ENCODE peak calls at places on chromosomes 16 and 17, in four cellular contexts. X is neural progenitor cell, P is tibial nerve, N is tibial artery. K is an unnamed sample. For H3K27me3 and H3K4me1, the result is how much of the 10 kb centered on the place peaks cover.

GRCh38 chr16:49876716-49877129 is 20.8 kb upstream of the ZNF423 start:
- DNase-seq in X (peak), P (no peak), N (peak), K (peak)

GRCh38 chr17:73929860-73930430 is 273.5 kb upstream of the RPL38 start:
- DNase-seq in X (no peak), P (no peak), N (no peak), K (no peak)

GRCh38 chr16:31157136-31157535 is 7.3 kb upstream of the PRSS36 start:
- DNase-seq in X (no peak), P (no peak), N (peak), K (peak)

GRCh38 chr17:1037238-1037879 is 40.4 kb downstream of the TIMM22 start:
- DNase-seq in X (no peak), P (no peak), N (no peak), K (no peak)

GRCh38 chr17:77434136-77435114 is 293.7 kb downstream of the SEC14L1 start:
- DNase-seq in X (no peak), P (no peak), N (no peak), K (no peak)

GRCh38 chr16:28218109-28218508 is 6.3 kb upstream of the XPO6 start:
- DNase-seq in X (peak), P (no peak), N (no peak), K (no peak)

GRCh38 chr17:1999557-2000251 is 25.4 kb downstream of the RTN4RL1 start:
- DNase-seq in X (peak), P (no peak), N (peak), K (peak)

GRCh38 chr16:78686601-78687000 is 587.1 kb downstream of the WWOX start:
- DNase-seq in X (no peak), P (peak), N (no peak), K (no peak)

GRCh38 chr16:11310997-11311561 is 29.9 kb upstream of the PRM1 start:
- DNase-seq in X (no peak), P (no peak), N (no peak), K (no peak)

GRCh38 chr16:53612003-53612402 is 91.7 kb downstream of the RPGRIP1L start:
- DNase-seq in X (no peak), P (no peak), N (no peak), K (no peak)

GRCh38 chr17:76682306-76682705 is 28.5 kb downstream of the MXRA7 start:
- DNase-seq in X (no peak), P (peak), N (no peak), K (peak)

GRCh38 chr16:67563708-67564468 is 1.6 kb downstream of the CTCF start:
- DNase-seq in X (peak), P (peak), N (peak), K (peak)

GRCh38 chr17:70857351-70857750 is 688.0 kb downstream of the KCNJ2 start:
- DNase-seq in X (no peak), P (no peak), N (no peak), K (no peak)

GRCh38 chr17:48228720-48229119 is 121.2 kb downstream of the SNX11 start:
- DNase-seq in X (peak), P (no peak), N (no peak), K (no peak)

GRCh38 chr17:75779250-75779986 is 5.2 kb upstream of the UNK start:
- DNase-seq in X (peak), P (peak), N (peak), K (peak)

GRCh38 chr17:27654654-27655524 is 23.9 kb downstream of the LGALS9 start:
- DNase-seq in X (peak), P (peak), N (peak), K (peak)

GRCh38 chr17:67082110-67082509 is 37.8 kb downstream of the CACNG1 start:
- DNase-seq in X (no peak), P (no peak), N (no peak), K (no peak)

GRCh38 chr17:83079340-83079747 is at the start of gene METRNL:
- DNase-seq in X (peak), P (no peak), N (peak), K (peak)

GRCh38 chr17:55521193-55521592 is 9.9 kb upstream of the SMIM36 start:
- DNase-seq in X (no peak), P (no peak), N (no peak), K (no peak)

GRCh38 chr17:64420143-64420670 is 28.7 kb upstream of the MILR1 start:
- DNase-seq in X (peak), P (peak), N (no peak), K (no peak)

GRCh38 chr16:70674221-70675014 is 11.4 kb downstream of the MTSS2 start:
- DNase-seq in X (no peak), P (no peak), N (no peak), K (peak)

GRCh38 chr17:74431568-74432483 is at the start of gene GPRC5C:
- DNase-seq in X (peak), P (peak), N (peak), K (peak)

GRCh38 chr16:28063611-28064061 is at the start of gene GSG1L:
- DNase-seq in X (peak), P (no peak), N (no peak), K (no peak)

GRCh38 chr16:67397812-67398545 is 4.7 kb upstream of the TPPP3 start:
- DNase-seq in X (no peak), P (no peak), N (no peak), K (peak)

GRCh38 chr17:29557085-29557697 is 9.6 kb downstream of the ABHD15 start:
- DNase-seq in X (no peak), P (no peak), N (no peak), K (no peak)

GRCh38 chr16:50266337-50267091 is at the start of gene ADCY7:
- DNase-seq in X (peak), P (no peak), N (peak), K (peak)

GRCh38 chr17:48299760-48300159 is 130.3 kb downstream of the SKAP1 start:
- DNase-seq in X (no peak), P (no peak), N (no peak), K (no peak)

GRCh38 chr16:71894229-71894920 is 956 bp upstream of the IST1 start:
- DNase-seq in X (peak), P (peak), N (peak), K (peak)

GRCh38 chr16:32116080-32116479 is 137.0 kb upstream of the TP53TG3D start:
- DNase-seq in X (no peak), P (no peak), N (no peak), K (peak)

GRCh38 chr17:79002291-79002690 is 7.3 kb downstream of the CANT1 start:
- DNase-seq in X (no peak), P (no peak), N (no peak), K (peak)

GRCh38 chr16:69150146-69150865 is 17.9 kb downstream of the UTP4 start:
- DNase-seq in X (peak), P (peak), N (peak), K (no peak)

GRCh38 chr17:79890706-79891105 is 51.5 kb upstream of the CBX4 start:
- DNase-seq in X (no peak), P (no peak), N (no peak), K (no peak)

GRCh38 chr16:50368410-50369132 is at the start of gene BRD7:
- DNase-seq in X (peak), P (peak), N (peak), K (peak)

GRCh38 chr17:27319536-27320221 is 25.8 kb downstream of the WSB1 start:
- DNase-seq in X (no peak), P (peak), N (peak), K (peak)

GRCh38 chr17:42329025-42329976 is 41.0 kb downstream of the STAT5A start:
- DNase-seq in X (peak), P (no peak), N (no peak), K (no peak)

GRCh38 chr17:66782866-66783265 is 52.1 kb upstream of the CACNG5 start:
- DNase-seq in X (peak), P (no peak), N (no peak), K (no peak)

GRCh38 chr16:12123462-12123861 is 146.9 kb downstream of the SNX29 start:
- DNase-seq in X (no peak), P (no peak), N (no peak), K (no peak)

GRCh38 chr17:57395721-57396321 is 139.5 kb downstream of the MSI2 start:
- DNase-seq in X (no peak), P (no peak), N (no peak), K (no peak)
- H3K27me3 ChIP-seq in X (under half), P (under half), N (under half), K (under half)

GRCh38 chr17:4532860-4533521 is 22.2 kb downstream of the MYBBP1A start:
- DNase-seq in X (no peak), P (no peak), N (no peak), K (no peak)

GRCh38 chr17:4533522-4534502 is 21.4 kb downstream of the MYBBP1A start:
- DNase-seq in X (peak), P (no peak), N (no peak), K (peak)

GRCh38 chr17:4534928-4535666 is 20.1 kb downstream of the MYBBP1A start:
- DNase-seq in X (no peak), P (no peak), N (no peak), K (peak)

GRCh38 chr17:4535667-4536258 is 19.4 kb downstream of the MYBBP1A start:
- DNase-seq in X (no peak), P (no peak), N (no peak), K (peak)

DNA sequence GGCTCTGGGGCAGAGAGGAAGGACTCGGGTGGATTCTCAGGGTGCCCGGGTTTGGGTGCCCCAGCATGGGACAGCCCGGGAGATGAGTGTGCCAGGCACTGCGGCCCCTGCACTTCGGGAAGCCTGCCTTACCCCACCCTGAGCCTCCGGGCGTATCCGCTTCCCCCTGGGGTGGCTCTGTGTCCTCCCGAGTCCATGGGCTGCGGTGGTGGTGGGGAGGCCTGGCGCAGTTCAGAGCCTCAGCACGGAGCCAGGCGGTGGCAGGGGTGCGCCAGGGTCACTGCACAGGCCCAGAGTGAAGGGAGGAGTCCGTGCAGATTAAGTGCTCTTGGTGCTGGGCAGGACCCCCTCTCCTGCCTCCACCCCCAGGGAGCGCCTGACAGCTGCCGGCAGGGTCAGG is 20.7 kb downstream of the MYBBP1A start:
- DNase-seq in X (no peak), P (no peak), N (no peak), K (no peak)
- H3K4me1 ChIP-seq in X (under half), P (half or more), N (under half), K (under half)

GRCh38 chr16:8407351-8407750 is 183.0 kb downstream of the TMEM114 start:
- DNase-seq in X (no peak), P (no peak), N (no peak), K (no peak)
- H3K4me3 ChIP-seq in X (no peak), P (no peak), N (no peak), K (no peak)

DNA sequence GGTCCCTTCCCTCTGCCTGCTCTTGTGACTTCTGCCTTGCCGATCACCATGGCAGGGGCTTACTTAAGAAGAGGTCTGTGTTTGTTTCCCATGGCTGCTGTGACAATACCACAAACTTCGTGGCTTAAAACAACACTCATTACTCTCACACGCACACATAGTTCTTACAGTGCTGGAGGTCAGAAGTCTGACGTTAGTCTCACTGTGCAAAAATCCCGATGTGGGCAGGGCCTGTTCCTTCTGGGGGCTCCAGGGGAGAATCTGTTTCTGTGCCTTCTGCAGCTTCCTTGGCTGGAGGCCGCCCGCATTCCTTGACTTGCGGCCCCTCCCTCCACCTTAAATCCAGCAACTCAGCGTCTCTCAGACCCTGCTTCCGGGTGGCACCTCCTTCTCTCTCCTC is 249.2 kb upstream of the GSE1 start:
- DNase-seq in X (no peak), P (peak), N (no peak), K (peak)
- H3K27me3 ChIP-seq in X (under half), P (under half), N (under half), K (under half)

DNA sequence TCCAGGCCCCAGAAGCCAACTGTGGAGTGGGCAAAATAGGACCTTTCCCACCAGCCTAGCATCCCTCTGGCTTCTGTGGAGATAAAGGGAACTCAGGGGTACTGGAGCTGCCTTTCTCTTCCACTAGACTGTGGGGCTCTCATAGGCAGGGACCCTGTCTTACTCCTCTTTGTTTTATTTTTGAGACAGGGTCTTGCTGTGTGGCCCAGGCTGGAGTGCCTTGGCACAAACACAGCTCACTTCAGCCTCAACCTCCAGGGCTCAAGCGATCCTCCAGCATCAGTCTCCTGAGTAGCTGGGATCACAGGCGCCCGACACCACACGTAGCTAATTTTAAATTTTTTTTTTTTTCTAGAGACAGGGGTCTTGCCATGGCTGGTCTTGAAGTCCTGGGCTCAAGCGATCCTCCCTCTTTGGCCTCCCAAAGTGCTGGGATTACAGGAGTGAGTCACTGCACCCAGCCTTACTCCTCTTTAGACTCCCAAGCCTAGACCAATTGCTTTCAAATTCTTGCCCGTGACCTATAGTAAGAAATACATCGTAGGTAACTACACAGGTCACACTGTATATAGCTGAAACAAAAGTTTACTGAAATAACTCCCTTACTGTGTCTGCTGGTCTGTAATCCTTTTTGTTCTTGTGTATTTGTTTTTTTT is 2.6 kb downstream of the RAI1 start:
- DNase-seq in X (no peak), P (no peak), N (no peak), K (no peak)
- H3K4me1 ChIP-seq in X (under half), P (under half), N (under half), K (under half)

DNA sequence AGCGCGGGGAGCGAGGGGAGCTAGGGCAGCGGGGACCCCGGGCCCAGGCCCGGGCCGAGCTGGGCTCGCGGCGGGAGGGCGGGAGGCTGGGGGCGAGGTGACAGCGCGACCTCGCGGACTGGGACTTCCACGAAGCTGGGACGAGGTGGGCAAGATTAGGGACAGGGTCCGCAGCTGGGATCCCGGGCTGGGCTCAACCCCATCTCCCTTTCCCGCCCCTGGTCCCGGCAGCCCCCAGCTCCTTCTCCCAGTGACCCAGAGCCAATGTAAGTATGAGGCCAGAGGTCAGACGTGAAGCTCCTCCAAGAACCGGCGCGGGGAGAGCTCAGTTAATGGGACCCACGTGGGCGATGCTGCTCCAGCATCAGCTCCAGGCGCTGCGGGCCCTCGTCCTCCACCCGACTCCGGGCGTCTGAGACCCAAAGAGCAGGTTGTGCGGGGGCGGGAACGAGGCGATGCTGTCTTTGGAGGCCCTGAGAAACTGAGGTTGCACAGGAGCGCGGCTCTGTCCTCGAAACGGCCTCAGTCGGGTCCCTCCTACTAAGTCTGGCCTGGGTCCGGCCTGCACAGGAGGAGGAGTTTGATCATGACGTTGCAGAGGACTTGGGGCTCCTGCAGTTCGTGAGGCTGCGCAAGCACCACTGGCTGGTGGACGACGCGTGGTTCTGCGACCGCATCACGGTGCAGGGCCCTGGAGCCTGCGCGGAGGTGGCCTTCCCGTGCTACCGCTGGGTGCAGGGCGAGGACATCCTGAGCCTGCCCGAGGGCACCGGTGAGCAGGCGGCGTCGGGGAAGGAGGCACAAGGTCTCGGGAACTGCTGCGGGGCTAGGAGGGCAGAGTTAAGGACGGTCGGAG is 635 bp downstream of the ALOX12 start:
- DNase-seq in X (no peak), P (no peak), N (no peak), K (no peak)
- H3K4me3 ChIP-seq in X (peak), P (no peak), N (peak), K (peak)